ENCODE peak calls at places on chromosomes 7 and 10, in four cellular contexts. Z is kidney, N is PC-3, J is ovary. V is an unnamed sample.
A peak's percentile ranks its signal among the peaks of the same experiment; 100 is the strongest.

GRCh38 chr10:4541292-4541691 is 284.7 kb upstream of the AKR1E2 start:
- DNase-seq in Z (no peak), N (peak; percentile 88), J (no peak), V (no peak)

GRCh38 chr7:111137296-111138195 is 46.6 kb downstream of the LRRN3 start:
- DNase-seq in Z (no peak), N (no peak), J (no peak), V (no peak)

GRCh38 chr10:33127622-33128021 is 169.6 kb upstream of the ITGB1 start:
- DNase-seq in Z (no peak), N (no peak), J (no peak), V (no peak)

GRCh38 chr10:50937230-50937907 is 51.9 kb upstream of the A1CF start:
- DNase-seq in Z (no peak), N (peak; percentile 90), J (no peak), V (no peak)

GRCh38 chr7:34069676-34070075 is 164.3 kb downstream of the BMPER start:
- DNase-seq in Z (no peak), N (peak; percentile 72), J (no peak), V (no peak)

GRCh38 chr7:1959305-1959704 is 273.4 kb downstream of the MAD1L1 start:
- DNase-seq in Z (peak; percentile 10), N (no peak), J (no peak), V (no peak)

GRCh38 chr7:41824284-41824683 is 121.4 kb upstream of the INHBA start:
- DNase-seq in Z (no peak), N (peak; percentile 33), J (no peak), V (no peak)

GRCh38 chr10:14532473-14533251 is 201.9 kb upstream of the FRMD4A start:
- DNase-seq in Z (no peak), N (peak; percentile 73), J (no peak), V (no peak)

GRCh38 chr10:25130911-25131310 is 43.9 kb upstream of the GPR158 start:
- DNase-seq in Z (no peak), N (peak; percentile 41), J (no peak), V (no peak)

GRCh38 chr10:101784558-101784957 is 1.3 kb upstream of the NPM3 start:
- DNase-seq in Z (no peak), N (no peak), J (no peak), V (no peak)
- H3K4me3 ChIP-seq in Z (no peak overlapping the region), N (no peak overlapping the region), J (no peak overlapping the region), V (no peak overlapping the region)

GRCh38 chr7:128024154-128024553 is 7.1 kb downstream of the LRRC4 start:
- DNase-seq in Z (no peak), N (no peak), J (no peak), V (no peak)
- H3K4me3 ChIP-seq in Z (no peak overlapping the region), N (no peak overlapping the region), J (no peak overlapping the region), V (no peak overlapping the region)

DNA sequence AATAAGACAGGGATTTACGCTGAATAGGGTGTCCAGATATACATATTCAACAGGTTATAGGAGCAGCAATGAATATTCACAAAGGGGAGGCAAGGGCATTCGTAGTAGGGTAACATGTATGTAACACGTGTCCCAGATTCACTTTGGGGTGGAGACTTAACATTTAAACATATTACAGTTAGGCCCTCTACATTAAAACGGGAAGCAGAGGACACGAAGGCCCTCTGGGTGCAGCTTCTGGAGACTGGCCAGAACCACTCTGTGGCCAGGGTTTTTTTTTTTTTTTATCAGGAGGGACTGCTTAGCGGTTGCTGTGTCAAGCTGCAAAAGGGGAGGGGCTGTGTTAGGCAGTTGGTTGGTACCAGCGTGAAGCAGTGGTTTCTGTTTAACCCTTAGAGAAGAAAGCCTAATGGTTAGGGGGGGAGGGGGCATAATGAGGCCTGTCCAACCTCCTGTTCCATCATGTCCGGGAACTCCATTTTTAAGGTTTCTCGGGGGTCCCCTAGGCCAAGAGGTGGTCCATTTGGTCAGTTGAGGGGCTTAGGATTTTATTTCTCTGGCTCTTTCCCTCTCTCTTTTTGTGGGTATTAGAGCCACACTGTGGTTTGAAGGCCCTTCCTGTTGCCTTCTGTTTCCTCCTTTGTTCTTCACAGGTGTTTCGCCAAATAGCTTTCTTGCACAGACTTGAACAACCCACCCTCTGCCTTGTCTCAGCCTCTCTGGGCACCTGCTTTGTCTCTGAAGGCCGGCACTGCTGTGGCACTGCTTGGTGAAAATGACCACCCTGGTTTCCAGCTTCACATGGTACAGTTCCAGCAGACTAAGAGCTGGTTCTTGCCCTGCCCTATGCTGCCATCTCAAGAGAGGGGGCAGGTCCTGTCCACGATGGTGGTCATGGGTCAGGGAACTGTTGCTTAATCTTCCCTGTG is 26.4 kb downstream of the PRF1 start:
- DNase-seq in Z (peak; percentile 61), N (peak; percentile 87), J (no peak), V (peak; percentile 38)
- H3K4me3 ChIP-seq in Z (no peak overlapping the region), N (no peak overlapping the region), J (no peak overlapping the region), V (no peak overlapping the region)

GRCh38 chr10:22927661-22928403 is at the start of gene ARMC3:
- DNase-seq in Z (peak; percentile 83), N (peak; percentile 57), J (peak; percentile 11), V (peak; percentile 76)
- H3K4me3 ChIP-seq in Z (peak within 1 kb of the TSS; percentile 81), N (peak within 1 kb of the TSS; percentile 71), J (no peak within 1 kb of the TSS), V (peak within 1 kb of the TSS; percentile 55)

GRCh38 chr7:155527664-155528063 is 18.7 kb downstream of the CNPY1 start:
- DNase-seq in Z (peak; percentile 29), N (no peak), J (no peak), V (no peak)
- H3K4me3 ChIP-seq in Z (no peak overlapping the region), N (no peak overlapping the region), J (no peak overlapping the region), V (no peak overlapping the region)

GRCh38 chr7:93146465-93147127 is 1.6 kb downstream of the SAMD9L start:
- DNase-seq in Z (no peak), N (no peak), J (no peak), V (no peak)
- H3K4me3 ChIP-seq in Z (peak overlapping the region; percentile 77), N (peak overlapping the region; percentile 74), J (peak overlapping the region; percentile 34), V (peak overlapping the region; percentile 29)

GRCh38 chr10:7170626-7171322 is 240.1 kb downstream of the SFMBT2 start:
- DNase-seq in Z (no peak), N (no peak), J (no peak), V (peak; percentile 28)
- H3K4me3 ChIP-seq in Z (no peak overlapping the region), N (no peak overlapping the region), J (no peak overlapping the region), V (no peak overlapping the region)

DNA sequence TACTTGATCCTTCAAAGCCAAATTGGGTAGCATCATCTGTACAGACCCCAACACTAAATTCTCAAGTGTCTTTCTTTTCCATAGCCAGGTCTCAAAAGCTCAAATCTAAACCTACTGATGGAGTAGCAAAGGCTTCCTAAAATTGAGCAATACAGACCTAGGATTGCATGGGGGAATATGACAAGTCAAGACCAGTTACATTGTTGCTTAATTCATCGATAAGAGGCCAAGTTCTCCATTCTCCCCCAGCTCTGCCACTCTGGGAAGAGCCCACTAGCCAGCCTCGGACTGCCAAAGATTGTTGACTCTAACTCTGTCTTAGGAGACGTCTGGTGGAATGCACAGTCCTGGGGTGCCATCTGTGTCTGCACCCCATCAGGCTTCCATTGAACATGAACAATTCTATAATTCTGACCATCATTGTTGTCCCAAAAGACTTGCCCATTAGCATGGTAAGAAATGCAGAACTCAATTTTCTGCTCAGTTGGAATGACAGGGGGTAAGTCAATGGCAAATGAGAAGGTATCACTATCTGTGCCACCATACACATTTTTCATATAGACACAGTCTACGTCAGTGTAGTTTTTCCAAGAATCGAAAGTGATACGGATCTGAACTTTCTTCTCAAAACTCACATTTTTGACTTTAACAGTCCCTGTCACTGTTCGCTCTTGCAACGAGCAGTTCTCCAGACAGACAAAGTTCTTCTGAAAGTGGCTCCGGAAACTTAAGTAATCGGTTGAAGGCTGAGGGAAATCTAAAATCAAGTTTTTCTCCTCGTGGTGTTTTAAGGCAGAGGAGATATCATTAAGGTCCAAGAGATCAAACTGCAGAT is 2.9 kb downstream of the PPP1R3C start:
- DNase-seq in Z (no peak), N (no peak), J (no peak), V (no peak)
- H3K4me3 ChIP-seq in Z (peak overlapping the region; percentile 54), N (no peak overlapping the region), J (no peak overlapping the region), V (peak overlapping the region; percentile 73)

GRCh38 chr7:139360948-139361307 is 1.2 kb downstream of the LUC7L2 start:
- DNase-seq in Z (no peak), N (no peak), J (no peak), V (no peak)
- H3K4me3 ChIP-seq in Z (peak overlapping the region; percentile 85), N (peak overlapping the region; percentile 91), J (peak overlapping the region; percentile 97), V (peak overlapping the region; percentile 87)

V was measured in heart right ventricle.